ENCODE peak calls at places on chromosome 11, in six cellular contexts. One of them, this sample, is unnamed.

GRCh38 chr11:35236667-35237003 is 97.7 kb downstream of the CD44 start:
- DNase-seq in retina: no peak
- DNase-seq in NCI-H510A treated with DMSO at 0.1 percent for 48 hours: no peak
- DNase-seq in Right ventricle myocardium superior: no peak
- DNase-seq in iPS DF 19.7: no peak
- DNase-seq in stimulated activated CD4-positive, alpha-beta T cell treated with anti-CD3 and anti-CD28 coated beads, TNF-alpha, amount 100 ng/mL, for 1 hour: no peak
- DNase-seq in this sample: no peak

GRCh38 chr11:92284558-92284957 is 59.9 kb downstream of the FAT3 start:
- DNase-seq in iPS DF 19.7: no peak
- DNase-seq in retina: no peak
- DNase-seq in Right ventricle myocardium superior: peak
- DNase-seq in stimulated activated CD4-positive, alpha-beta T cell treated with anti-CD3 and anti-CD28 coated beads, TNF-alpha, amount 100 ng/mL, for 1 hour: no peak
- DNase-seq in NCI-H510A treated with DMSO at 0.1 percent for 48 hours: no peak
- DNase-seq in this sample: no peak

GRCh38 chr11:34234086-34234740 is 123.6 kb downstream of the ABTB2 start:
- DNase-seq in retina: no peak
- DNase-seq in iPS DF 19.7: peak
- DNase-seq in NCI-H510A treated with DMSO at 0.1 percent for 48 hours: no peak
- DNase-seq in stimulated activated CD4-positive, alpha-beta T cell treated with anti-CD3 and anti-CD28 coated beads, TNF-alpha, amount 100 ng/mL, for 1 hour: peak
- DNase-seq in Right ventricle myocardium superior: no peak
- DNase-seq in this sample: no peak

GRCh38 chr11:33507967-33508366 is 192.7 kb downstream of the C11orf91 start:
- DNase-seq in iPS DF 19.7: peak
- DNase-seq in Right ventricle myocardium superior: no peak
- DNase-seq in retina: no peak
- DNase-seq in stimulated activated CD4-positive, alpha-beta T cell treated with anti-CD3 and anti-CD28 coated beads, TNF-alpha, amount 100 ng/mL, for 1 hour: no peak
- DNase-seq in NCI-H510A treated with DMSO at 0.1 percent for 48 hours: no peak
- DNase-seq in this sample: no peak

GRCh38 chr11:77113382-77114088 is 10.9 kb downstream of the OMP start:
- DNase-seq in Right ventricle myocardium superior: peak
- DNase-seq in iPS DF 19.7: no peak
- DNase-seq in stimulated activated CD4-positive, alpha-beta T cell treated with anti-CD3 and anti-CD28 coated beads, TNF-alpha, amount 100 ng/mL, for 1 hour: no peak
- DNase-seq in NCI-H510A treated with DMSO at 0.1 percent for 48 hours: no peak
- DNase-seq in retina: no peak
- DNase-seq in this sample: no peak

GRCh38 chr11:58640386-58641023 is 18.0 kb downstream of the CNTF start:
- DNase-seq in stimulated activated CD4-positive, alpha-beta T cell treated with anti-CD3 and anti-CD28 coated beads, TNF-alpha, amount 100 ng/mL, for 1 hour: no peak
- DNase-seq in NCI-H510A treated with DMSO at 0.1 percent for 48 hours: no peak
- DNase-seq in iPS DF 19.7: no peak
- DNase-seq in Right ventricle myocardium superior: no peak
- DNase-seq in retina: no peak
- DNase-seq in this sample: no peak

GRCh38 chr11:91209751-91210150 is 986.9 kb upstream of the CHORDC1 start:
- DNase-seq in stimulated activated CD4-positive, alpha-beta T cell treated with anti-CD3 and anti-CD28 coated beads, TNF-alpha, amount 100 ng/mL, for 1 hour: no peak
- DNase-seq in iPS DF 19.7: no peak
- DNase-seq in Right ventricle myocardium superior: no peak
- DNase-seq in retina: no peak
- DNase-seq in NCI-H510A treated with DMSO at 0.1 percent for 48 hours: no peak
- DNase-seq in this sample: no peak

GRCh38 chr11:70326365-70326803 is 55.9 kb downstream of the PPFIA1 start:
- DNase-seq in retina: no peak
- DNase-seq in NCI-H510A treated with DMSO at 0.1 percent for 48 hours: no peak
- DNase-seq in stimulated activated CD4-positive, alpha-beta T cell treated with anti-CD3 and anti-CD28 coated beads, TNF-alpha, amount 100 ng/mL, for 1 hour: no peak
- DNase-seq in Right ventricle myocardium superior: no peak
- DNase-seq in iPS DF 19.7: no peak
- DNase-seq in this sample: no peak

GRCh38 chr11:45860348-45860747 is 13.1 kb downstream of the CRY2 start:
- DNase-seq in Right ventricle myocardium superior: no peak
- DNase-seq in NCI-H510A treated with DMSO at 0.1 percent for 48 hours: no peak
- DNase-seq in iPS DF 19.7: no peak
- DNase-seq in stimulated activated CD4-positive, alpha-beta T cell treated with anti-CD3 and anti-CD28 coated beads, TNF-alpha, amount 100 ng/mL, for 1 hour: no peak
- DNase-seq in retina: peak
- DNase-seq in this sample: no peak

GRCh38 chr11:45597116-45597515 is 68.3 kb downstream of the CHST1 start:
- DNase-seq in retina: no peak
- DNase-seq in iPS DF 19.7: no peak
- DNase-seq in stimulated activated CD4-positive, alpha-beta T cell treated with anti-CD3 and anti-CD28 coated beads, TNF-alpha, amount 100 ng/mL, for 1 hour: no peak
- DNase-seq in NCI-H510A treated with DMSO at 0.1 percent for 48 hours: no peak
- DNase-seq in Right ventricle myocardium superior: no peak
- DNase-seq in this sample: no peak

GRCh38 chr11:7246179-7246578 is 5.5 kb upstream of the SYT9 start:
- DNase-seq in iPS DF 19.7: no peak
- DNase-seq in stimulated activated CD4-positive, alpha-beta T cell treated with anti-CD3 and anti-CD28 coated beads, TNF-alpha, amount 100 ng/mL, for 1 hour: no peak
- DNase-seq in retina: no peak
- DNase-seq in Right ventricle myocardium superior: no peak
- DNase-seq in NCI-H510A treated with DMSO at 0.1 percent for 48 hours: no peak
- DNase-seq in this sample: no peak

GRCh38 chr11:3123316-3123715 is 41.8 kb downstream of the OSBPL5 start:
- DNase-seq in NCI-H510A treated with DMSO at 0.1 percent for 48 hours: no peak
- DNase-seq in iPS DF 19.7: no peak
- DNase-seq in Right ventricle myocardium superior: peak
- DNase-seq in retina: no peak
- DNase-seq in stimulated activated CD4-positive, alpha-beta T cell treated with anti-CD3 and anti-CD28 coated beads, TNF-alpha, amount 100 ng/mL, for 1 hour: no peak
- DNase-seq in this sample: peak

GRCh38 chr11:68142028-68142412 is 20.8 kb upstream of the CHKA start:
- DNase-seq in Right ventricle myocardium superior: no peak
- DNase-seq in retina: no peak
- DNase-seq in iPS DF 19.7: no peak
- DNase-seq in NCI-H510A treated with DMSO at 0.1 percent for 48 hours: no peak
- DNase-seq in stimulated activated CD4-positive, alpha-beta T cell treated with anti-CD3 and anti-CD28 coated beads, TNF-alpha, amount 100 ng/mL, for 1 hour: no peak
- DNase-seq in this sample: no peak

GRCh38 chr11:64833509-64833908 is 10.9 kb downstream of the CDC42BPG start:
- DNase-seq in iPS DF 19.7: no peak
- DNase-seq in stimulated activated CD4-positive, alpha-beta T cell treated with anti-CD3 and anti-CD28 coated beads, TNF-alpha, amount 100 ng/mL, for 1 hour: no peak
- DNase-seq in NCI-H510A treated with DMSO at 0.1 percent for 48 hours: no peak
- DNase-seq in retina: no peak
- DNase-seq in Right ventricle myocardium superior: no peak
- DNase-seq in this sample: no peak

GRCh38 chr11:125671561-125671960 is 9.1 kb downstream of the ACRV1 start:
- DNase-seq in NCI-H510A treated with DMSO at 0.1 percent for 48 hours: no peak
- DNase-seq in stimulated activated CD4-positive, alpha-beta T cell treated with anti-CD3 and anti-CD28 coated beads, TNF-alpha, amount 100 ng/mL, for 1 hour: no peak
- DNase-seq in retina: no peak
- DNase-seq in Right ventricle myocardium superior: no peak
- DNase-seq in iPS DF 19.7: no peak
- DNase-seq in this sample: no peak

GRCh38 chr11:36750349-36750748 is 152.3 kb upstream of the RAG2 start:
- DNase-seq in iPS DF 19.7: peak
- DNase-seq in retina: no peak
- DNase-seq in Right ventricle myocardium superior: no peak
- DNase-seq in stimulated activated CD4-positive, alpha-beta T cell treated with anti-CD3 and anti-CD28 coated beads, TNF-alpha, amount 100 ng/mL, for 1 hour: no peak
- DNase-seq in NCI-H510A treated with DMSO at 0.1 percent for 48 hours: no peak
- DNase-seq in this sample: no peak

GRCh38 chr11:119696378-119697157 is 32.4 kb downstream of the NECTIN1 start:
- DNase-seq in NCI-H510A treated with DMSO at 0.1 percent for 48 hours: peak
- DNase-seq in iPS DF 19.7: no peak
- DNase-seq in stimulated activated CD4-positive, alpha-beta T cell treated with anti-CD3 and anti-CD28 coated beads, TNF-alpha, amount 100 ng/mL, for 1 hour: no peak
- DNase-seq in retina: no peak
- DNase-seq in Right ventricle myocardium superior: no peak
- DNase-seq in this sample: no peak

This sample was measured in Right ventricle myocardium inferior.